ENCODE peak calls at places on chromosomes 6 and 20, in four cellular contexts. E is AG09319; X is activated naive CD4-positive, alpha-beta T cell treated with anti-CD3 and anti-CD28 coated beads for 36 hours; V is nucleus accumbens. I is an unnamed sample.

GRCh38 chr6:133699986-133700385 is 188.9 kb upstream of the TCF21 start:
- DNase-seq in E (no peak), X (no peak), V (no peak), I (no peak)

GRCh38 chr6:48027704-48028435 is 83.1 kb downstream of the PTCHD4 start:
- DNase-seq in E (no peak), X (no peak), V (no peak), I (no peak)

GRCh38 chr6:20433929-20434328 is 32.2 kb downstream of the E2F3 start:
- DNase-seq in E (no peak), X (no peak), V (no peak), I (no peak)

GRCh38 chr20:24098886-24099285 is 110.3 kb upstream of the GGTLC1 start:
- DNase-seq in E (no peak), X (no peak), V (no peak), I (no peak)

GRCh38 chr6:85360794-85361642 is 88.9 kb upstream of the NT5E start:
- DNase-seq in E (peak; percentile 85), X (no peak), V (no peak), I (peak; percentile 65)

GRCh38 chr20:9015984-9016324 is 52.9 kb upstream of the PLCB4 start:
- DNase-seq in E (peak; percentile 25), X (no peak), V (no peak), I (no peak)

GRCh38 chr6:45353654-45354053 is 24.1 kb downstream of the SUPT3H start:
- DNase-seq in E (no peak), X (no peak), V (no peak), I (no peak)

GRCh38 chr20:19786311-19786710 is 28.3 kb downstream of the RIN2 start:
- DNase-seq in E (peak; percentile 91), X (no peak), V (peak; percentile 17), I (no peak)

GRCh38 chr6:155473741-155474140 is 18.1 kb upstream of the NOX3 start:
- DNase-seq in E (no peak), X (no peak), V (no peak), I (no peak)

GRCh38 chr6:43593938-43594337 is 18.0 kb downstream of the POLH start:
- DNase-seq in E (no peak), X (no peak), V (no peak), I (no peak)

GRCh38 chr20:23156170-23156841 is 70.2 kb upstream of the CD93 start:
- DNase-seq in E (no peak), X (no peak), V (no peak), I (no peak)

GRCh38 chr20:14214046-14214445 is 123.4 kb downstream of the FLRT3 start:
- DNase-seq in E (no peak), X (no peak), V (no peak), I (no peak)

GRCh38 chr6:122082370-122082769 is 317.1 kb upstream of the HSF2 start:
- DNase-seq in E (no peak), X (no peak), V (no peak), I (no peak)

GRCh38 chr6:111573892-111574800 is 31.5 kb downstream of the TRAF3IP2 start:
- DNase-seq in E (peak; percentile 84), X (no peak), V (peak; percentile 23), I (no peak)

I was measured in smooth muscle cell of the brain vasculature.